ENCODE peak calls at places on chromosomes 11 and 22, in five cellular contexts. H is fibroblast of lung, Z is kidney, B is RWPE2, T is suprapubic skin. D is an unnamed sample.

GRCh38 chr22:45441158-45441557 is 27.7 kb downstream of the RIBC2 start:
- DNase-seq in H (peak), B (no peak), T (no peak), Z (no peak), D (no peak)

GRCh38 chr22:44126807-44127206 is 53.9 kb upstream of the PARVG start:
- DNase-seq in B (peak), H (no peak), T (no peak), Z (no peak), D (no peak)

GRCh38 chr11:101453682-101454081 is 130.1 kb downstream of the TRPC6 start:
- DNase-seq in H (peak), Z (no peak), T (no peak), B (no peak), D (no peak)

GRCh38 chr22:49240472-49240871 is 587.2 kb downstream of the BRD1 start:
- DNase-seq in Z (peak), H (no peak), B (no peak), T (peak), D (peak)

GRCh38 chr22:36027579-36027959 is 1.1 kb downstream of the RBFOX2 start:
- DNase-seq in T (peak), Z (no peak), H (no peak), B (no peak), D (peak)

GRCh38 chr11:66279092-66279797 is 1.3 kb downstream of the CNIH2 start:
- DNase-seq in T (no peak), B (peak), Z (no peak), H (no peak), D (no peak)

GRCh38 chr22:31776231-31776630 is 22.4 kb downstream of the DEPDC5 start:
- DNase-seq in Z (no peak), H (no peak), T (no peak), B (no peak), D (no peak)

GRCh38 chr11:91220476-91221202 is 997.8 kb upstream of the CHORDC1 start:
- DNase-seq in H (peak), B (no peak), Z (no peak), T (no peak), D (no peak)

GRCh38 chr11:68903288-68903630 is 373 bp downstream of the MRPL21 start:
- DNase-seq in Z (no peak), B (no peak), T (no peak), H (no peak), D (no peak)

GRCh38 chr11:12496181-12497025 is 119.0 kb downstream of the PARVA start:
- DNase-seq in B (no peak), H (peak), Z (no peak), T (no peak), D (peak)

GRCh38 chr22:17083811-17084540 is 824 bp upstream of the IL17RA start:
- DNase-seq in Z (peak), H (no peak), B (no peak), T (peak), D (no peak)

GRCh38 chr11:461626-462025 is 11.5 kb downstream of the PTDSS2 start:
- DNase-seq in Z (peak), B (peak), H (no peak), T (no peak), D (no peak)

GRCh38 chr11:78418584-78419211 is 1.1 kb upstream of the GAB2 start:
- DNase-seq in Z (no peak), B (no peak), H (no peak), T (no peak), D (no peak)

GRCh38 chr11:96155627-96156378 is 187.2 kb downstream of the MAML2 start:
- DNase-seq in Z (peak), H (peak), B (peak), T (peak), D (peak)

GRCh38 chr11:68003846-68004550 is at the start of gene UNC93B1:
- DNase-seq in Z (peak), T (peak), H (peak), B (peak), D (peak)

GRCh38 chr11:134552749-134553148 is 140.7 kb upstream of the B3GAT1 start:
- DNase-seq in H (no peak), T (no peak), Z (no peak), B (no peak), D (no peak)

GRCh38 chr11:9367551-9367950 is 16.9 kb upstream of the IPO7 start:
- DNase-seq in B (no peak), Z (no peak), T (no peak), H (no peak), D (no peak)

GRCh38 chr22:38104084-38104483 is 6.4 kb downstream of the BAIAP2L2 start:
- DNase-seq in T (no peak), Z (no peak), B (peak), H (no peak), D (no peak)

GRCh38 chr11:59186130-59186594 is 14.2 kb downstream of the DTX4 start:
- DNase-seq in B (no peak), Z (no peak), H (no peak), T (no peak), D (peak)

GRCh38 chr22:33639588-33640254 is 280.6 kb downstream of the LARGE1 start:
- DNase-seq in H (no peak), B (no peak), Z (no peak), T (no peak), D (no peak)

GRCh38 chr11:110176366-110177056 is 83.3 kb downstream of the ZC3H12C start:
- DNase-seq in B (no peak), T (no peak), Z (no peak), H (peak), D (no peak)

GRCh38 chr11:115170133-115170815 is 333.9 kb downstream of the CADM1 start:
- DNase-seq in Z (no peak), H (no peak), B (no peak), T (no peak), D (peak)

GRCh38 chr22:21964918-21965484 is 12.4 kb upstream of the PPM1F start:
- DNase-seq in H (no peak), B (no peak), T (peak), Z (no peak), D (no peak)

GRCh38 chr22:42646569-42647525 is 2.3 kb downstream of the CYB5R3 start:
- DNase-seq in H (peak), T (no peak), B (no peak), Z (peak), D (no peak)

GRCh38 chr11:8720376-8720775 is 37.8 kb downstream of the RPL27A start:
- DNase-seq in H (no peak), Z (no peak), T (no peak), B (no peak), D (no peak)

GRCh38 chr11:120720760-120721159 is 209.2 kb downstream of the GRIK4 start:
- DNase-seq in H (no peak), B (no peak), T (no peak), Z (no peak), D (no peak)

GRCh38 chr11:15119352-15119751 is 4.6 kb downstream of the INSC start:
- DNase-seq in B (no peak), T (no peak), H (no peak), Z (no peak), D (no peak)

GRCh38 chr11:11979487-11980117 is 28.8 kb downstream of the DKK3 start:
- DNase-seq in T (no peak), H (peak), B (no peak), Z (no peak), D (peak)

DNA sequence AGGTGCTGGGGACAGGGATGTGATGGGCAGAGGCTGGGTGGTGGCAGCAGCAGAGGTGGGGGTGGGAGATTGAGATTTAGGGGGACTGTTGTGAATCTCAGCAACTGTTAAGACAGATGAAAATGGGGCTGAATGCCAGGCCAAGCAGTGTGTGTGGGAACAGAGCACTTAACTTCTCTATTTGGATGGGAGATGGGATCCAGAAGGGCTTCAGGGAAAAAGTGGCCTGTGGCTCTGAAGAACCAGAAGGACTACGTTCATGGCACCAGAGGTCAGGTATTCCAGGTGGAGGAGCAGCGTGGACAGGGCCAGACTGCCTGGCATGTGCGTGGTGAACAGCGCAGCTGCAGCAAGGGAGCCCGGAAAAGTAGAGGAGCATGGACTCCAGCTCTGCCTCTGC is 82.6 kb upstream of the SYT13 start:
- DNase-seq in T (no peak), B (no peak), H (no peak), Z (no peak), D (no peak)
- TF ChIP-seq CTCF in T (no peak), B (no peak), H (no peak), Z (no peak), D (no peak)

GRCh38 chr22:20155330-20156041 is 4.6 kb upstream of the CCDC188 start:
- DNase-seq in H (peak), B (no peak), Z (peak), T (no peak), D (no peak)

GRCh38 chr22:20156042-20156389 is 5.2 kb upstream of the CCDC188 start:
- DNase-seq in T (no peak), H (no peak), Z (no peak), B (no peak), D (no peak)

GRCh38 chr22:20158366-20159036 is 7.6 kb upstream of the CCDC188 start:
- DNase-seq in Z (no peak), B (no peak), T (no peak), H (no peak), D (no peak)

GRCh38 chr22:20157416-20158183 is 6.7 kb upstream of the CCDC188 start:
- DNase-seq in H (no peak), T (no peak), B (no peak), Z (no peak), D (no peak)

GRCh38 chr22:20156611-20157415 is 6.0 kb upstream of the CCDC188 start:
- DNase-seq in Z (peak), T (peak), H (peak), B (no peak), D (peak)
- TF ChIP-seq CTCF in Z (peak), T (peak), H (peak), B (peak), D (peak)

GRCh38 chr11:64876835-64877341 is 1.5 kb downstream of the EHD1 start:
- DNase-seq in H (peak), T (no peak), Z (peak), B (peak), D (no peak)

GRCh38 chr11:64876226-64876750 is 2.1 kb downstream of the EHD1 start:
- DNase-seq in B (no peak), H (no peak), T (no peak), Z (peak), D (no peak)

GRCh38 chr11:64874841-64875240 is 3.6 kb downstream of the EHD1 start:
- DNase-seq in B (no peak), T (no peak), H (no peak), Z (peak), D (no peak)

GRCh38 chr11:64874308-64874707 is 4.1 kb downstream of the EHD1 start:
- DNase-seq in Z (no peak), T (no peak), H (peak), B (no peak), D (no peak)

DNA sequence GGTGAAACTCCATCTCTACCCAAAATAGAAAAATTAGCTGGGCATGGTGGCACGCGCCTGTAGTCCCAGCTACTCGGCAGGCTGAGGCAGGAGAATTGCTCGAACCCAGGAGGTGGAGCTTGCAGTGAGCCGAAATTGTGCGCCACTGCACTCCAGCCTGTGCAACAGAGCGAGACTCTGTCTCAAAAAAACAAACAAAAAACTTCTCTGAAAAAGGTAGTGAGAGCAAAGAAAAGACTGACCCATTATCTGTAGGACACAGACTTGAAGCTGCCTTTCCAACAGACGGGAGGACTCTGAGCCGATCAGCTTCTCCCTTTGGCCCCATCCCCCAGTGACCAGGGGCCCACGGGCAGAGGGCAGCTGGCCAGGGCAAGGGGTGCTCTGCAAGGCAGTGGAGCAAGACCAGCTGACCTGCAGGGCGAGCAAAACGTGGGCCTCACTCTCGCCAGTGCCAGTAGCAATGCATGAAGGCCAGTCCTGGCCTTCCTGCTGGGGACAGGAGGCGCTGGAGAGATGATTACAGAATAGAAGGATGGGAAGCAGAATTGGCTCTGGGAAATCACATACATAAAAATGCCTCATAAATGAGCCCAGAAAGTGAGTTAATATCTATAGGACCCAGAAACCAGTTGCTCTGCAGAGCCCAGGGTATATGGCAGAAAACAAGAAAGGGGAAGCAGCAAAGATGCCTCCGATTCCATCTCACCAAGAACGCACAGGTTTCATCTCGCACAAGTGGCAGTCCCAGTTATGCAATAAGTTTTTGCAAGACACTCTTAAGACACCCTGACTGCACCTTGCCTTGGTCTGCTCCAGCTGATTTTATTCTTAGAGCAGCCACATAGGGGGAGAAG is 2.8 kb downstream of the EHD1 start:
- DNase-seq in B (no peak), Z (no peak), T (no peak), H (no peak), D (no peak)
- TF ChIP-seq CTCF in B (no peak), Z (no peak), T (no peak), H (peak), D (no peak)

GRCh38 chr11:85187992-85188391 is 439.2 kb downstream of the DLG2 start:
- DNase-seq in T (no peak), H (peak), B (no peak), Z (no peak), D (no peak)

GRCh38 chr11:85180528-85180927 is 446.6 kb downstream of the DLG2 start:
- DNase-seq in B (no peak), T (no peak), H (no peak), Z (no peak), D (no peak)

GRCh38 chr11:85182437-85183109 is 444.6 kb downstream of the DLG2 start:
- DNase-seq in Z (no peak), T (no peak), B (no peak), H (peak), D (no peak)
- TF ChIP-seq CTCF in Z (no peak), T (no peak), B (peak), H (peak), D (peak)

DNA sequence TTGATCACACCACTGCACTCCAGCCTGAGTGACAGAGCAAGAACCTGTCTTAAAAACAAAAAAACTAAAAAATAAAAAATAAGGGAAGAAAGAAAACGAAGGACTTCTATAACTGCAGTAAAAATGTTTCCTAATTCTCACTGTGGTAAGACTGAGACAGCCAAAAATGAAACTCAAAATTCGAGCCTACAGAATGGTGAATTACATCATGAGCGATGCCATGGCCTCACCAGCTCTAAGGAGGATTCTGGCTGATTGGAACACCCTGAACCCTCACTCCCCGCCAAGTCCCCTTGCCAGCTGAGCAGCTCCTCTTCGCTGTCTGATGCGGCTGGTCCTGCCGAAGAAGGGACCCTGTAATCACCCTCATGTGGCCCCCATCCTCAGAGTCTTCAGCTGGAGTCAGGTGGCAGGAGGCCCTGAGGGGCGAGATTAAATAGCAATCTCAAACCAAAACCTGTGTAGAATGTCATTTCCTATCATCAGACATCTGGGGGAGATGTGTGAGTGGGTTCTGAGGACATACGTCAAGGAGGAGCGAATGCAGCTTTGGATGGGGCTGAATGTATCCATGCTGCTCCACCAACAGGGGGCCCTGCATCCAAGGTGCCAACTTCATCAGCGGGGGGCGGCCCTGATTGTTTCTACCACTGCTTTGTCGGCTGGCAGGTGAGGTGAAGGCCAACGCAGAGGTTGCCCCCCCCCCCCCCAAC is 29.2 kb downstream of the PDGFB start:
- DNase-seq in H (no peak), Z (peak), B (peak), T (peak), D (no peak)
- TF ChIP-seq CTCF in H (peak), Z (peak), B (no peak), T (no peak), D (peak)

DNA sequence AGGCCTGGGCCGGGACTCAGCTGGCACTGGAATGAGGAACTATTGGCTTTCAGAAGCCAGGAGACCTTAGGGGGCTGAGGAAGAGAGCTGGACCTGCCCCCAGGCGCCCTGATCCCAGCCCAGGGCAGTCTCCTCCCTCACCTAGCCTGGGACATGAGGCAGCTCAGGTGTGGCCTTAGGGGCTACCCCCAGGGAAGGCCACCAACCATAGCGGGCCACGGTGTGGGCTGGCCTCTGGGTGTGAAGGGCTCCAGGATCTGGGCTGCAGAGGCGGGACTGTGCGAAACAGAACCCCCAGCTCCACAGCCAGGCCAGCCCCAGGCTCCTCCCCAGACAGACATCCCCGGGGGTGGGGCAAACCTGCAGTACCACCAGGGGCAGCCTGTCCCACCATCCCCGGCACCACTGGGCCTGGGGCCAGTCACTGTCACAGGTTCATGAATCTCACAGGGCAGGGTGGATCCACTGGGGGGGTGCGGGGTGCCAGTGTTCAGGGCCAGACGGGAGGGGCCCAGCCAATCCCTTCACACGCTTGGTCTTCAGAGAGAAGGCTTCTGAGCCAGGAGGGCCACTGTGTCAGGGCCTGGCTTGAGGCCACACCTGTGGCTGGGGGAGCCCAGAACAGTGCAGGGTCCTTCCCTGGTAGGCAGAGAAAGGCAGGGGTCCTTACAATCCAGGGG is 3.5 kb downstream of the PLXNB2 start:
- DNase-seq in B (no peak), H (no peak), T (no peak), Z (peak), D (no peak)
- TF ChIP-seq CTCF in B (no peak), H (no peak), T (no peak), Z (no peak), D (peak)

D was measured in osteocyte.